ENCODE peak calls at places on chromosomes 2 and 18, in four cellular contexts. N is effector memory CD4-positive, alpha-beta T cell; T is hepatocyte; Q is fibroblast of villous mesenchyme. K is an unnamed sample.

GRCh38 chr18:10424576-10425314 is 29.7 kb upstream of the APCDD1 start:
- DNase-seq in N (no peak), T (no peak), Q (peak), K (peak)

GRCh38 chr18:48408727-48409590 is at the start of gene ZBTB7C:
- DNase-seq in N (no peak), T (peak), Q (peak), K (peak)

GRCh38 chr2:22355816-22356433 is 1029.1 kb upstream of the KLHL29 start:
- DNase-seq in N (no peak), T (peak), Q (no peak), K (peak)

GRCh38 chr18:1488957-1489356 is 584.3 kb downstream of the ADCYAP1 start:
- DNase-seq in N (no peak), T (no peak), Q (no peak), K (no peak)

GRCh38 chr18:29172151-29173015 is 995.5 kb upstream of the CDH2 start:
- DNase-seq in N (no peak), T (no peak), Q (peak), K (no peak)

GRCh38 chr18:14978191-14978590 is 230.2 kb downstream of the ANKRD30B start:
- DNase-seq in N (no peak), T (no peak), Q (no peak), K (no peak)

GRCh38 chr2:8536686-8537571 is 144.9 kb upstream of the ID2 start:
- DNase-seq in N (no peak), T (no peak), Q (no peak), K (no peak)

GRCh38 chr2:40030451-40030975 is 251.5 kb upstream of the THUMPD2 start:
- DNase-seq in N (no peak), T (no peak), Q (no peak), K (no peak)

GRCh38 chr2:234096164-234096563 is 45.7 kb downstream of the SPP2 start:
- DNase-seq in N (no peak), T (no peak), Q (no peak), K (no peak)

GRCh38 chr2:60849165-60849564 is 32.2 kb upstream of the REL start:
- DNase-seq in N (no peak), T (no peak), Q (peak), K (no peak)

GRCh38 chr2:135701442-135701841 is 40.2 kb upstream of the UBXN4 start:
- DNase-seq in N (no peak), T (no peak), Q (peak), K (no peak)

GRCh38 chr2:52423111-52423510 is 1344.5 kb upstream of the CHAC2 start:
- DNase-seq in N (no peak), T (no peak), Q (no peak), K (no peak)

GRCh38 chr18:50051288-50051687 is 143.7 kb downstream of the MYO5B start:
- DNase-seq in N (no peak), T (peak), Q (no peak), K (no peak)

GRCh38 chr18:14900435-14900834 is 152.5 kb downstream of the ANKRD30B start:
- DNase-seq in N (no peak), T (no peak), Q (no peak), K (no peak)

GRCh38 chr18:10522574-10522973 is 3.3 kb upstream of the NAPG start:
- DNase-seq in N (no peak), T (no peak), Q (no peak), K (no peak)

GRCh38 chr2:201866643-201867310 is 60.4 kb downstream of the CDK15 start:
- DNase-seq in N (no peak), T (no peak), Q (no peak), K (no peak)

GRCh38 chr2:74250189-74250631 is 51.8 kb downstream of the MTHFD2 start:
- DNase-seq in N (peak), T (peak), Q (peak), K (no peak)

GRCh38 chr2:8559811-8560210 is 122.0 kb upstream of the ID2 start:
- DNase-seq in N (no peak), T (no peak), Q (no peak), K (no peak)

DNA sequence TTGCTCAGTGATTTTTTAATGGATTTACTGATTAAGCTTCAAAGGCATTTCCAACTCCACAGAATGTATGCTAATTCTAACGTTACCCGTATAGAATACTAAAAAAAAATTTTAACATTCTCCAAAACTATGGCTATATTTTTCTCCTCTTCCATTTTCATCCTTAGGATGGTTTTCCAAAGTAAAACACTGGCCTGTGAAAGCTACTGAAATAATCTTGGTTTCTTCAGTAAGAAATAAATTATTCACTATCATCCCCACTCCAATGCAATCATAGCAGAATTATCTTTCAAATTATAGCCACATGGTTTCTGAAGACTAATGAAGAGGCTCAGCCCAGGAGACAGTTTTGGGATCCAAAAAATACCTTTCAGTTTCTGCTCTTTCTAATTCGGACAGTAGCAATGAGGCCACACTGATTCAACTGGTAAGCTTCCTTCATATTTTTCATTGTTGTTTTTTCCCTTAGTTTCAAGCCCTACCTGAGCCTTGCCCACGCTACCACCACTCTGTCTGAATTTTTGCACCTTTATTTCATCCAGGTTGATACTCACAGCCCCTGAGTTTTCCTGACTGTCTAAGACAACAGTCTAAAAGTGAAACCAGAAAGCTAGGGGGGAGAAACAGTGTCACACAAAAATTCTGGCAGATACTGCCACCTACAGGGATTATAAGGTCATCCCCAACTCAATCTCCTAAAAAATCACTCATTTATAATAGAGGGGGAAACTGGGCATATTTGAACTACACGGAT is 887.9 kb downstream of the NRXN1 start:
- DNase-seq in N (no peak), T (peak), Q (peak), K (no peak)
- H3K4me3 ChIP-seq in N (no peak), T (no peak), Q (peak), K (peak)

GRCh38 chr2:46724107-46724506 is 191.5 kb downstream of the MCFD2 start:
- DNase-seq in N (no peak), T (no peak), Q (no peak), K (no peak)
- H3K4me3 ChIP-seq in N (no peak), T (no peak), Q (no peak), K (no peak)

GRCh38 chr18:58942486-58942885 is 77.8 kb downstream of the ZNF532 start:
- DNase-seq in N (no peak), T (no peak), Q (peak), K (no peak)
- H3K4me3 ChIP-seq in N (no peak), T (no peak), Q (no peak), K (no peak)

GRCh38 chr18:8708670-8709069 is 3.3 kb downstream of the MTCL1 start:
- DNase-seq in N (no peak), T (no peak), Q (no peak), K (no peak)

GRCh38 chr18:8709248-8710059 is 4.1 kb downstream of the MTCL1 start:
- DNase-seq in N (no peak), T (no peak), Q (no peak), K (no peak)

GRCh38 chr18:8706545-8706980 is 1.2 kb downstream of the MTCL1 start:
- DNase-seq in N (no peak), T (no peak), Q (no peak), K (no peak)

GRCh38 chr18:8706981-8707940 is 1.9 kb downstream of the MTCL1 start:
- DNase-seq in N (no peak), T (peak), Q (peak), K (peak)

DNA sequence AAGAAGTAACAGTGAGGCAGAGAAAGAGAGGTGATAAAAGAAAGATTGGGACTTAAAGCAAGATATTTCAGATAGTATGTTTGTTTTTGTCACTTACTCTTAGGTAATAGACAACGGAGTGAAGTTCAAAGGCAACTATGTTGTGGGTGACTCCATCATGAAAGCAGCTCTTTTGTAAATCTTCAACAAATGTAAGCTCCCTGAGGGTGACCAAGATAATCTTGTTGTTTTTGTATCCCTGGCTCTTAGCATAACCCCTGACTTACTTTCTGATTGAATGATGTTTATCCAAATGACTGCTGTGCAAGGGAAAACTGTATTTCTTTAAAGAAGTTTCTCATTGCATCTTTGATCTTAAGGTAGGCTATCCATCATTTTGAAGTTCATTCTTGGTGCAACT is 2.6 kb downstream of the MTCL1 start:
- DNase-seq in N (no peak), T (no peak), Q (no peak), K (no peak)
- H3K4me3 ChIP-seq in N (no peak), T (no peak), Q (peak), K (no peak)

GRCh38 chr2:15941483-15941853 is 1.1 kb downstream of the MYCN start:
- DNase-seq in N (no peak), T (peak), Q (no peak), K (no peak)
- H3K4me3 ChIP-seq in N (peak), T (peak), Q (no peak), K (peak)

DNA sequence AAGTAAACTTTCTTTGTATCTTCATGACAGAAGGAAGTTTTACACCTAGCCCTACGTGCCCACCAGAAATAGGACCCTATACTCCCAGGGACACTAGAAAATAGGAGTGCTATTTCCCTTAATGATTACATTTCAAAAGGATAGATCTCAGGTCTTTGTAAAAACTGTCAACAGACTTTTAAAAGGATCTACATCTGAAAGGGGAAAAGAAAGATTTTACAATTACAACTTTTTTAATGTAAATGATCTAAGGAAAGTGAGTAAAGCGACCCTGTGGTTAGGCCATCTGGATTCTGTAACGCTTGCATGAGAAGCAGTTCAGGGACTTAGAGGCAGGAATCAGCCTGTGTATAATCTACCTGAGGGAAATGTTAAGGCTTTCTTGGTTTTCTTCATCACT is 431.8 kb upstream of the MC4R start:
- DNase-seq in N (no peak), T (no peak), Q (no peak), K (no peak)
- H3K4me3 ChIP-seq in N (no peak), T (no peak), Q (no peak), K (no peak)

GRCh38 chr2:230824406-230824978 is 40.2 kb upstream of the ITM2C start:
- DNase-seq in N (peak), T (peak), Q (peak), K (no peak)
- H3K4me3 ChIP-seq in N (no peak), T (no peak), Q (peak), K (no peak)

GRCh38 chr2:118834440-118834810 is 13.0 kb downstream of the EN1 start:
- DNase-seq in N (no peak), T (no peak), Q (no peak), K (no peak)

GRCh38 chr2:118832791-118833715 is 14.4 kb downstream of the EN1 start:
- DNase-seq in N (no peak), T (no peak), Q (no peak), K (no peak)

GRCh38 chr2:118832071-118832790 is 15.2 kb downstream of the EN1 start:
- DNase-seq in N (no peak), T (no peak), Q (no peak), K (no peak)

GRCh38 chr2:118834901-118835738 is 12.3 kb downstream of the EN1 start:
- DNase-seq in N (no peak), T (no peak), Q (no peak), K (no peak)

DNA sequence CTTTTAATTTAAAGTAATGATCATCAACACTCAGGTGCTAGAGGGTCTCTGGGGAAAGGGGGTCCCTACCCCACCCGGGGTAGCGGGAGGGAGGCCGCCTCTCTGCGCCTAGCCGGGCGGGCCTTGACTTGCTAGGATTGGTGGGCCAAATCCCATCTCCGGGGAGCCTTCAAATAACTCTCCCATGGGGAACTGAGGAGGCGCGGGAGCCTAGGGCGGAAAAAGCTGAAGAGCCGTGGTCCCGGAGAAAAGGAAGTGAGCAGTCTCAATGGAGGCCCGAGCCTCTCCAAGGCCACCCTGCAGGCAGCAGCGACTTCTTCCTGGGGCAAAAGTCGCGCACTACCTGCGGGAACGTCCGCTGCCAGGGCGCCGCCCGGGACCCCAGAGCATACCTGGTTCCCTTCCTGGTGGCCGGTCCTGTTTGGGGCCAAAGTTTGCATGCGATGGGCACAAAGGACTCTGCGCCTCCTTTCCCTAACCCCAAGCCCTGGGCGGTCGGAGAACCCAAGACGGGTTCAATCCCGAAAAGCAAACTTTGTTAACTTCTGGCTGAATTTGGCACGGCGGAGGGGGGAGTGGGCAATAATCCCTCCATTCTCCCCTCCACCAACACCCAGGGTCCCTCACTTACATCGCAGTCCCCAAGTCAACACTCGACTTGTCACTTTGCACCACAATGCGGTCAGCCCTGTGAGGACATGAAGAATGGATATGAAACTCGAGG is 13.6 kb downstream of the EN1 start:
- DNase-seq in N (no peak), T (no peak), Q (no peak), K (no peak)
- H3K4me3 ChIP-seq in N (no peak), T (no peak), Q (no peak), K (no peak)

GRCh38 chr2:188949046-188949818 is 24.9 kb upstream of the COL3A1 start:
- DNase-seq in N (no peak), T (no peak), Q (no peak), K (peak)
- H3K4me3 ChIP-seq in N (no peak), T (no peak), Q (no peak), K (no peak)

K was measured in kidney.